ENCODE peak calls at places on chromosomes 5 and 9, in seven cellular contexts. M is amniotic stem cell, E is Right ventricle myocardium inferior, O is HAP-1, C is mucosa of descending colon, W is fibroblast of the conjunctiva, X is right cardiac atrium. Y is an unnamed sample.

GRCh38 chr9:134475051-134475790 is 149.0 kb downstream of the RXRA start:
- DNase-seq in X (peak), E (peak), W (peak), O (no peak), M (peak), C (peak), Y (no peak)

GRCh38 chr9:137422668-137423000 is 328 bp downstream of the EXD3 start:
- DNase-seq in X (no peak), M (no peak), W (no peak), C (peak), E (no peak), O (no peak), Y (no peak)

GRCh38 chr5:374631-375335 is 53.3 kb downstream of the AHRR start:
- DNase-seq in E (peak), O (no peak), W (no peak), C (peak), X (no peak), M (no peak), Y (no peak)

GRCh38 chr9:118595719-118596305 is 773.4 kb downstream of the BRINP1 start:
- DNase-seq in E (no peak), C (no peak), M (peak), W (peak), X (no peak), O (no peak), Y (peak)

GRCh38 chr9:3186751-3187150 is 339.1 kb downstream of the RFX3 start:
- DNase-seq in C (no peak), X (no peak), M (no peak), E (no peak), W (no peak), O (no peak), Y (no peak)

GRCh38 chr9:36793277-36793676 is 220.6 kb downstream of the MELK start:
- DNase-seq in O (no peak), E (no peak), C (no peak), M (no peak), X (no peak), W (no peak), Y (no peak)

GRCh38 chr5:81856948-81857928 is 106.3 kb upstream of the SSBP2 start:
- DNase-seq in M (no peak), E (peak), W (no peak), O (no peak), C (peak), X (peak), Y (no peak)

GRCh38 chr9:136239135-136239962 is 6.3 kb downstream of the QSOX2 start:
- DNase-seq in E (peak), C (no peak), M (no peak), W (no peak), X (no peak), O (no peak), Y (no peak)

GRCh38 chr5:123181394-123181801 is 92.4 kb downstream of the PRDM6 start:
- DNase-seq in M (no peak), O (no peak), X (no peak), C (no peak), E (no peak), W (no peak), Y (no peak)

GRCh38 chr9:4983541-4984165 is 1.4 kb upstream of the JAK2 start:
- DNase-seq in O (no peak), M (no peak), X (no peak), C (no peak), W (no peak), E (no peak), Y (no peak)

GRCh38 chr9:127336086-127336485 is 60.9 kb upstream of the SLC2A8 start:
- DNase-seq in C (no peak), O (no peak), W (no peak), E (no peak), X (no peak), M (no peak), Y (no peak)

GRCh38 chr9:70420267-70421019 is 6.0 kb upstream of the KLF9 start:
- DNase-seq in O (peak), E (peak), W (peak), C (peak), X (peak), M (no peak), Y (peak)

Y was measured in RWPE1.